ENCODE peak calls at places on chromosomes 16 and 17, in four cellular contexts. F is K562, Y is GM12878, I is HL-60. M is an unnamed sample.

GRCh38 chr17:73541111-73541510 is 103.1 kb downstream of the SDK2 start:
- DNase-seq in F (no peak), Y (no peak), I (no peak), M (no peak)

GRCh38 chr17:2337811-2338657 is 733 bp downstream of the SGSM2 start:
- DNase-seq in F (peak), Y (no peak), I (peak), M (peak)

GRCh38 chr17:57675427-57675826 is 69.7 kb downstream of the CCDC182 start:
- DNase-seq in F (no peak), Y (no peak), I (no peak), M (no peak)

GRCh38 chr16:87352818-87353217 is 30.8 kb downstream of the FBXO31 start:
- DNase-seq in F (no peak), Y (no peak), I (no peak), M (no peak)

GRCh38 chr16:58409316-58409973 is 17.2 kb downstream of the GINS3 start:
- DNase-seq in F (no peak), Y (no peak), I (no peak), M (no peak)

GRCh38 chr16:2830355-2830695 is 222 bp downstream of the ZG16B start:
- DNase-seq in F (no peak), Y (no peak), I (no peak), M (no peak)

GRCh38 chr17:7912927-7913524 is 3.1 kb downstream of the RNF227 start:
- DNase-seq in F (peak), Y (peak), I (peak), M (peak)

GRCh38 chr16:86572616-86573015 is 5.7 kb upstream of the FOXL1 start:
- DNase-seq in F (no peak), Y (no peak), I (no peak), M (no peak)

GRCh38 chr16:67001159-67001486 is 12.7 kb downstream of the CES4A start:
- DNase-seq in F (no peak), Y (no peak), I (no peak), M (no peak)

GRCh38 chr16:88701541-88702363 is 4.5 kb downstream of the RNF166 start:
- DNase-seq in F (no peak), Y (no peak), I (no peak), M (no peak)

DNA sequence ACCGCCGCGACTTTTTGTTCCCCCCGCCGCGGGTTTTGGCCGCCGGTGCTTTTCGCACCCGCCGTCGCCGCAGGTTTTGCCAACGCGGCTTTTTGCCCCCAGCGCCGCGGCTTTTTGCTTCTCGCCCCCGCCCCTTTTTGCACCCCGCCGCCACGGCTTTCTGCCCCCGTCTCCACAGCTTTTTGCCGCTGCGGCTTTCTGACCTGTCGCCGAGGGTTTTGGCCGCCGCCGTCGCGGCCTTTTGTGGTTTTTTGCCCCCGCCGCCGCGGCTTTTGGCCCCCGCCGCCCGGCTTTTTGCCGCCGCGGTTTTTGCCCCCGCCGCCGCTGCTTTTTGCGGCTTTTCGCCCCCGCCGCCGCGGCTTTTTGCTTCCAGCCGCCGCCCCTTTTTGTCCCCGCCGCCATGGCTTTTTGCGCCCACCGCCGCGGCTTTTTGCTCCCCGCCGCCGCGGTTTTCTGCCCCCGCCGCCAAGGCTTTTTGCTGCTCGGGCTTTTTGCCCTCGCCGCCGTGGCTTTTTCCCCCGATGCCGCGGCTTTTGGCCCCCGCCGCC is 151.1 kb downstream of the KCNJ18 start:
- DNase-seq in F (no peak), Y (no peak), I (no peak), M (no peak)
- TF ChIP-seq SPI1 in F (no peak), Y (no peak), I (no peak), M (no peak)

DNA sequence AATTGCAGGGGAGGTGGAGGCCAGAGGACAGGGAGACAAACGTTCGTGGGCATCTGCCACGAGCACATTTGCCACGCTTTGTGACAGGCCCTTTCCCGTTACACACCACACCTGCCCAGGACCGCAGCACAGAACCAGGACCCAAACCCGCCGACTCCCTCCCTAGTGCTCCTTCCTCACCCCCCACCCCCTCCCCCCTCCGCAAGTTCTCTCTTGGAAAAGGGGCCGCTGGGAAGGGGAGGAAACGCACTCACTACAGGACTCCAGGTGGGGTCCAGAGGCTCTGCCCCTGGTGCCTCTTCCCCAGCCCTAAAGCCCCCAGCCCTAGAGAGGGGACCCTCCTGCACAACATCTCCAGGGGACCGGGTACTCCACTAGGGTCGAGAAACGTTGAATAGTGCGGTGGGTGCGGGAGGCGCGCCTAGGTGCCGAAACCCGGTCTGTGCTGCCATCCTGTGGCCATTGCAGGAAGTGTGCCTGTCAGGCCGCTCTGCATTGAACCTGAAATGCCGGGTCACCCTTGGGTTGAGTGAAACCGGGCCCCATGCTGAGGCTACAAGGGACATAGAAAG is 21.9 kb upstream of the EIF1 start:
- DNase-seq in F (peak), Y (peak), I (peak), M (peak)
- TF ChIP-seq POLR2AphosphoS5 in F (no peak), Y (no peak), I (no peak), M (no peak)

DNA sequence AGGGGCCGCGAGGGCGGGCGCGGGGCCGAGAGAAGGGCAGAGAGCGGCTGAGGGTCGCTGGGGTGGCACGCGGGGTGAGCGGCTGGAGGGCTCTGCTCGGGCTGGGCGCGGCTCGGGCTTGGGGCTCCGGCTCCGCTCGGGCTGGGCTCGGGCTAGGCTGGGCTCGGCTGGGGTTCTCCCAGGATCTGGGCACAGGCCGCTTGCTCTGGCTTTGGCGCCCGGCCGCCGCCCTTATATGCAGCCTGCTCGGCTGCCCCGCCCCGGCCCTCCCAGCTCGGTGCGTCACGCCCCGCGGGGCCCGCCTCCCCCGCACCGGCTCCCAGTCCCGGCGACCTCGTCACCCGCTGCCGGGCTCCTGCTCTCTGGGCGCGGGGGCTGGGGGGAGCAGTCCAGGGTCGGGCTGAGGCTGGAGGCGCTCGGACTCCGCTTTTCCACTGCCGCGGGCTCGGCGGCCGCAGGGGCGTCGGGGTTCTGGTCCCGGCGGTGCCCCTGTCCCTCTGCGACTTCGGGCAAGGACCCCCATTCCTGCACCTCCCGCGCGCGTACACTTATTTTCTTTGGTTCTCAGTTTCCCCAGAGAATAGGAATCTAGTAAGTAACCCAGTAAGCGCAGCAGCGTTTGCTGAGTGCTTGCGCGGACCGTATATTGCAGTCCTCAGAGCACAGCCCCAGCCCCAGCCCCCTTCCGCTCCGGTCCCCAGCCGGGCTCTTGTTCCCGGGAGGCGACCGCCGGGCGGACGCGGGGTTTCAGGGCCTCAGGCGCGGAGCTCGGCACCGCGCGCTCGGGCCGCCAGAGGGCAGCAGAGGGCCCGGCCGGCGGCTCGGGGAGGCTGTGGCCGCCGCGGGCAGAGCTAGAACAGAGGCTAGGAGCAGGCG is at the start of gene RASD1:
- DNase-seq in F (peak), Y (no peak), I (peak), M (peak)
- TF ChIP-seq SPI1 in F (no peak), Y (no peak), I (no peak), M (no peak)

GRCh38 chr16:19712418-19713058 is 5.5 kb downstream of the KNOP1 start:
- DNase-seq in F (no peak), Y (no peak), I (no peak), M (no peak)

GRCh38 chr16:19711643-19712042 is 6.4 kb downstream of the KNOP1 start:
- DNase-seq in F (no peak), Y (no peak), I (no peak), M (no peak)

GRCh38 chr16:19709381-19710136 is 8.5 kb downstream of the KNOP1 start:
- DNase-seq in F (no peak), Y (no peak), I (no peak), M (no peak)

GRCh38 chr16:19710191-19710908 is 7.7 kb downstream of the KNOP1 start:
- DNase-seq in F (peak), Y (no peak), I (no peak), M (no peak)

GRCh38 chr16:19710991-19711545 is 7.0 kb downstream of the KNOP1 start:
- DNase-seq in F (no peak), Y (no peak), I (no peak), M (no peak)
- TF ChIP-seq POLR2AphosphoS5 in F (no peak), Y (no peak), I (no peak), M (no peak)

GRCh38 chr16:9138021-9138680 is 46.7 kb downstream of the HAPSTR1 start:
- DNase-seq in F (no peak), Y (no peak), I (no peak), M (no peak)
- TF ChIP-seq SPI1 in F (no peak), Y (no peak), I (no peak), M (no peak)

DNA sequence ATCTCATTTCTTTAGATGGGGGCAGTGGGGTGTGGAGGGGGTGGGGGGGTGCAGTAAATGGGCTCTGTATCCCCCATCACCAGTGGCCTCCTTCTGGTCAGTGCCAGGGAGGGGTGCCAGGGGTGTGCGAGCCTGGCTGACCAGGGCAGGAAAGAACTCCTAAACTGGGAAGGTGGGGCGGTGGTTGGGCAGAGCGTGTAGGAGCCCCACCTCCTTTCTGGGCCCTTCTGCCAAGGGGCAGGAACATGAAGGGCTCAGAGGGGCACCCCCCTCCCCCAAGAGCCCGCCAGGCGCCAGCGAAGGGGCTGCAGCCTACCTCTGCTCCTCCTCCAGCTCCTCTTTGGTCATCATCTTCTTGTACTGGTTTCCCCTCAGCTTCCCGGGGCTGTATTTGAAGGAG is 26.0 kb downstream of the MXRA7 start:
- DNase-seq in F (no peak), Y (no peak), I (no peak), M (no peak)
- TF ChIP-seq POLR2AphosphoS5 in F (no peak), Y (no peak), I (no peak), M (no peak)